ENCODE peak calls at places on chromosome 20, in four cellular contexts. One of them, this sample, is unnamed. For H3K9me2, the result is how much of the 10 kb centered on the place peaks cover.

GRCh38 chr20:51624157-51624731 is 81.7 kb upstream of the NFATC2 start:
- DNase-seq in OCI-LY7: peak
- DNase-seq in MM.1S: peak
- DNase-seq in SK-N-SH: peak
- DNase-seq in this sample: peak

GRCh38 chr20:56606174-56606945 is 22.7 kb upstream of the TFAP2C start:
- DNase-seq in SK-N-SH: no peak
- DNase-seq in OCI-LY7: no peak
- DNase-seq in MM.1S: no peak
- DNase-seq in this sample: no peak

GRCh38 chr20:34215711-34216381 is 25.4 kb upstream of the ASIP start:
- DNase-seq in MM.1S: peak
- DNase-seq in SK-N-SH: peak
- DNase-seq in OCI-LY7: no peak
- DNase-seq in this sample: peak

GRCh38 chr20:14845199-14846160 is 508.1 kb upstream of the FLRT3 start:
- DNase-seq in OCI-LY7: no peak
- DNase-seq in SK-N-SH: no peak
- DNase-seq in MM.1S: no peak
- DNase-seq in this sample: no peak

GRCh38 chr20:17961600-17961965 is 7.0 kb downstream of the SNX5 start:
- DNase-seq in SK-N-SH: no peak
- DNase-seq in MM.1S: no peak
- DNase-seq in OCI-LY7: no peak
- DNase-seq in this sample: no peak

GRCh38 chr20:23116301-23117089 is 30.4 kb upstream of the CD93 start:
- DNase-seq in SK-N-SH: no peak
- DNase-seq in MM.1S: no peak
- DNase-seq in OCI-LY7: no peak
- DNase-seq in this sample: no peak

GRCh38 chr20:58407201-58407873 is 18.3 kb downstream of the VAPB start:
- DNase-seq in MM.1S: no peak
- DNase-seq in OCI-LY7: no peak
- DNase-seq in SK-N-SH: no peak
- DNase-seq in this sample: no peak

GRCh38 chr20:61186771-61187170 is 65.3 kb upstream of the CDH4 start:
- DNase-seq in OCI-LY7: no peak
- DNase-seq in SK-N-SH: no peak
- DNase-seq in MM.1S: no peak
- DNase-seq in this sample: no peak

GRCh38 chr20:9515211-9515580 is 806 bp downstream of the LAMP5 start:
- DNase-seq in SK-N-SH: peak
- DNase-seq in OCI-LY7: no peak
- DNase-seq in MM.1S: peak
- DNase-seq in this sample: no peak

GRCh38 chr20:17083738-17084137 is 143.1 kb upstream of the PCSK2 start:
- DNase-seq in SK-N-SH: no peak
- DNase-seq in OCI-LY7: no peak
- DNase-seq in MM.1S: peak
- DNase-seq in this sample: peak

GRCh38 chr20:44117296-44118184 is 69.4 kb downstream of the JPH2 start:
- DNase-seq in SK-N-SH: no peak
- DNase-seq in MM.1S: no peak
- DNase-seq in OCI-LY7: no peak
- DNase-seq in this sample: no peak

GRCh38 chr20:3753098-3753497 is 14.5 kb downstream of the ADISSP start:
- DNase-seq in SK-N-SH: peak
- DNase-seq in OCI-LY7: peak
- DNase-seq in MM.1S: no peak
- DNase-seq in this sample: peak

GRCh38 chr20:10877345-10877744 is 203.5 kb upstream of the JAG1 start:
- DNase-seq in MM.1S: no peak
- DNase-seq in SK-N-SH: no peak
- DNase-seq in OCI-LY7: no peak
- DNase-seq in this sample: no peak

GRCh38 chr20:49408705-49409104 is 73.8 kb downstream of the KCNB1 start:
- DNase-seq in SK-N-SH: no peak
- DNase-seq in OCI-LY7: no peak
- DNase-seq in MM.1S: no peak
- DNase-seq in this sample: no peak

GRCh38 chr20:17202668-17203067 is 24.2 kb upstream of the PCSK2 start:
- DNase-seq in SK-N-SH: no peak
- DNase-seq in MM.1S: no peak
- DNase-seq in OCI-LY7: no peak
- DNase-seq in this sample: peak

GRCh38 chr20:5172167-5172586 is 45.4 kb downstream of the CDS2 start:
- DNase-seq in OCI-LY7: no peak
- DNase-seq in MM.1S: no peak
- DNase-seq in SK-N-SH: no peak
- DNase-seq in this sample: no peak

GRCh38 chr20:17499041-17499440 is 32.1 kb downstream of the BFSP1 start:
- DNase-seq in OCI-LY7: no peak
- DNase-seq in MM.1S: no peak
- DNase-seq in SK-N-SH: no peak
- DNase-seq in this sample: no peak

GRCh38 chr20:23412026-23412425 is 9.3 kb downstream of the NAPB start:
- DNase-seq in SK-N-SH: no peak
- DNase-seq in MM.1S: no peak
- DNase-seq in OCI-LY7: no peak
- DNase-seq in this sample: no peak

GRCh38 chr20:32823078-32823477 is 3.3 kb downstream of the MAPRE1 start:
- DNase-seq in OCI-LY7: no peak
- DNase-seq in SK-N-SH: no peak
- DNase-seq in MM.1S: no peak
- DNase-seq in this sample: no peak

GRCh38 chr20:57835462-57836455 is 125.9 kb upstream of the PMEPA1 start:
- DNase-seq in OCI-LY7: no peak
- DNase-seq in MM.1S: no peak
- DNase-seq in SK-N-SH: no peak
- DNase-seq in this sample: peak

GRCh38 chr20:4844766-4845465 is 123.2 kb downstream of the PRND start:
- DNase-seq in MM.1S: no peak
- DNase-seq in SK-N-SH: no peak
- DNase-seq in OCI-LY7: no peak
- DNase-seq in this sample: no peak

GRCh38 chr20:51861726-51862466 is 59.6 kb upstream of the SALL4 start:
- DNase-seq in OCI-LY7: no peak
- DNase-seq in SK-N-SH: no peak
- DNase-seq in MM.1S: no peak
- DNase-seq in this sample: peak

GRCh38 chr20:1631309-1632227 is 11.8 kb upstream of the SIRPB1 start:
- DNase-seq in MM.1S: no peak
- DNase-seq in OCI-LY7: no peak
- DNase-seq in SK-N-SH: no peak
- DNase-seq in this sample: peak

GRCh38 chr20:1628621-1629020 is 8.8 kb upstream of the SIRPB1 start:
- DNase-seq in SK-N-SH: no peak
- DNase-seq in MM.1S: no peak
- DNase-seq in OCI-LY7: no peak
- DNase-seq in this sample: no peak

GRCh38 chr20:1629321-1629720 is 9.5 kb upstream of the SIRPB1 start:
- DNase-seq in SK-N-SH: no peak
- DNase-seq in MM.1S: no peak
- DNase-seq in OCI-LY7: no peak
- DNase-seq in this sample: no peak

GRCh38 chr20:1632228-1632577 is 12.4 kb upstream of the SIRPB1 start:
- DNase-seq in MM.1S: no peak
- DNase-seq in SK-N-SH: no peak
- DNase-seq in OCI-LY7: no peak
- DNase-seq in this sample: no peak

GRCh38 chr20:1630186-1630585 is 10.4 kb upstream of the SIRPB1 start:
- DNase-seq in MM.1S: no peak
- DNase-seq in OCI-LY7: no peak
- DNase-seq in SK-N-SH: no peak
- DNase-seq in this sample: no peak
- H3K9me2 ChIP-seq in MM.1S: under half
- H3K9me2 ChIP-seq in OCI-LY7: under half
- H3K9me2 ChIP-seq in SK-N-SH: under half
- H3K9me2 ChIP-seq in this sample: under half

GRCh38 chr20:63214514-63214913 is 1.4 kb downstream of the YTHDF1 start:
- DNase-seq in OCI-LY7: no peak
- DNase-seq in SK-N-SH: no peak
- DNase-seq in MM.1S: no peak
- DNase-seq in this sample: no peak

GRCh38 chr20:63216041-63216848 is at the start of gene YTHDF1:
- DNase-seq in SK-N-SH: peak
- DNase-seq in OCI-LY7: peak
- DNase-seq in MM.1S: peak
- DNase-seq in this sample: peak

GRCh38 chr20:63216849-63217471 is 1.0 kb upstream of the YTHDF1 start:
- DNase-seq in OCI-LY7: no peak
- DNase-seq in SK-N-SH: no peak
- DNase-seq in MM.1S: no peak
- DNase-seq in this sample: peak

GRCh38 chr20:63217706-63218105 is 1.8 kb upstream of the YTHDF1 start:
- DNase-seq in MM.1S: no peak
- DNase-seq in SK-N-SH: no peak
- DNase-seq in OCI-LY7: no peak
- DNase-seq in this sample: no peak

DNA sequence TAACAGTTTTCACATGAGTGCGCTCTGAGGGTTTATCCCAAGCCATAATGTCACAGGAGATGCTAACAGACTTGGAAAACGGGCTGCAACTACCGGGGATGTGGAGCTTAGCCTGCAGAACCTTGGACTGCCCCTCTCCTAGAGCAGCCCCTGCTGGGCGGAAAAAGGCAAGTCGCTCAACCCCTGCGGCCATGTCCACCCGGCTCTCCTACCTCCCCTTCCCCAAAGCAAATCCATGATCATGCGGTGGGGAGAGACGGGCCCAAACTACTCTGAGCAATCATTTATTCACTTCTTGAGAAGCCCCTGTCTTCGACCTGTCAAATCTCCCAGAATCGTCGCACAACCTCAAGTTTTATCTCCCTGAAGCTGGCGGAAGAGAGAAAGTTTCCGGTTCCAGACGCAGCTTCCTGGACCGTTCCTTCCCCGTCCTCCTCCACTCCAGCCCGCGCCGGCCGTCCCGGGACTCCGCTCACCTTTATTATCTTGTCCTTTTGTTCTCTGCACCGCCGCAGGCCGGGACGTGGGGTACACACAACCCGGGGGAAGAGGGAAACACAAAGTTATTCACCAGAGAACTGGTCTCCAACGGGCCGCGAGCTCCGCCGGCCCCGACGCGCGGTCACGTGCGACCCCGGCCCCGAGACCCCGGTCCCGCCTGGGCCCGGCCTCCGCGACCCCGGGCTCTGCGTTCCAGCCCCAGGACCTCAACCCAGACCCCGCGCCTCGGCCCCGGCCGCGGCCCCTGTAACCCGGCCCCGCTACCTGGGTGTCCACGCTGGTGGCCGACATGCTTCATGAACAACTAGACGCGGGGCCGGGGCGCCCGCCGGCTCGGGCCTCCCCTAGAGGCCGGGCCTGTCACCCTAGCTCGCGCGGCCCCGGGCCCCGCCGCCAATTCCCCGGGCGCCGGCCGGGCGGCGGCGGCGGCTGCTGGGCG is 560 bp downstream of the YTHDF1 start:
- DNase-seq in OCI-LY7: peak
- DNase-seq in SK-N-SH: peak
- DNase-seq in MM.1S: peak
- DNase-seq in this sample: peak
- TF ChIP-seq EZH2phosphoT487 in OCI-LY7: no peak
- TF ChIP-seq EZH2phosphoT487 in SK-N-SH: no peak
- TF ChIP-seq EZH2phosphoT487 in MM.1S: no peak
- TF ChIP-seq EZH2phosphoT487 in this sample: no peak

DNA sequence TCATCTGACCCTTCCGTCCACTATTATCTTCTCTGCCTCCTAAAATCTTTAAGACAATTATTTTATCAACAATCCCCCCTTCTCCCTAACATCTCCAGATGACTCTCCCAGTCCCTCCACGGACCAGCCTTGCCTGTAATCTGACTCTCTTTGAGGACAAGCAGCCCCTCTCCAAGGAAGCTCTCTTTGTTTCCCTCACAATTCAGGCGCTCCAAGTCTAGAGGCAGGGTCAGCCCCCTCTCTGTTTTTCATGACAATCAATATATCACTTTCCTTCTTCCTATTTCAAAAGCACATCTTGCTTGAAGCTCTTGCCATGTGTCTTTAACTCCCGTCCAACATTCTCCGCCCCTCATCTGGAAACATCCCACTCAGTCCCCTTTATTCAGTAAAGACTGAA is 393.3 kb upstream of the SULF2 start:
- DNase-seq in OCI-LY7: no peak
- DNase-seq in MM.1S: no peak
- DNase-seq in SK-N-SH: no peak
- DNase-seq in this sample: peak
- H3K9me2 ChIP-seq in OCI-LY7: under half
- H3K9me2 ChIP-seq in MM.1S: under half
- H3K9me2 ChIP-seq in SK-N-SH: under half
- H3K9me2 ChIP-seq in this sample: under half

GRCh38 chr20:62363920-62364851 is 2.9 kb downstream of the LAMA5 start:
- DNase-seq in MM.1S: no peak
- DNase-seq in SK-N-SH: no peak
- DNase-seq in OCI-LY7: no peak
- DNase-seq in this sample: peak
- TF ChIP-seq EZH2phosphoT487 in MM.1S: no peak
- TF ChIP-seq EZH2phosphoT487 in SK-N-SH: no peak
- TF ChIP-seq EZH2phosphoT487 in OCI-LY7: no peak
- TF ChIP-seq EZH2phosphoT487 in this sample: no peak

DNA sequence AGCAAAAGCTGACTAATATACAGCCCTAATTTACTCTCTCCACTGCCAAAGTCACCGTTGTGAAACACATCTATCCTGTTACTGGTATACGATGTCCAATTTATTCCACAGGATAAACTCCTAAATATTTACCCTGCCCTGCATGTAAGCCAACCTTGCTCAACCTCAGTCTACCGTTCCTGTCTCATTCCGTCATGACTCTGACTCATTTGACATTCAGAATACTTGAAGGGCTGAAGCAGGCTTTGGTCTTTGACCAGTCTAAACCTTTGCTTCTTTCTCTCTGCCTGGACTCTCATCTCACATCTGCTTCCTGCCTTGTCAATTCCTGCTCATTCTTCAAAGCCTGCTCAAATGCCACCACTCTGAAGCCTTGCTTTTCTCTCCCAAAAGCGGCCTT is 157.5 kb downstream of the SCP2D1 start:
- DNase-seq in SK-N-SH: no peak
- DNase-seq in MM.1S: no peak
- DNase-seq in OCI-LY7: no peak
- DNase-seq in this sample: no peak
- H3K9me2 ChIP-seq in SK-N-SH: under half
- H3K9me2 ChIP-seq in MM.1S: under half
- H3K9me2 ChIP-seq in OCI-LY7: under half
- H3K9me2 ChIP-seq in this sample: under half

GRCh38 chr20:45409531-45410272 is 1.6 kb downstream of the DBNDD2 start:
- DNase-seq in SK-N-SH: no peak
- DNase-seq in MM.1S: no peak
- DNase-seq in OCI-LY7: no peak
- DNase-seq in this sample: no peak

GRCh38 chr20:45407783-45408645 is at the start of gene DBNDD2:
- DNase-seq in SK-N-SH: peak
- DNase-seq in MM.1S: no peak
- DNase-seq in OCI-LY7: no peak
- DNase-seq in this sample: no peak

GRCh38 chr20:45407067-45407745 is 883 bp upstream of the DBNDD2 start:
- DNase-seq in SK-N-SH: peak
- DNase-seq in MM.1S: no peak
- DNase-seq in OCI-LY7: no peak
- DNase-seq in this sample: peak

GRCh38 chr20:45410887-45411286 is 2.8 kb downstream of the DBNDD2 start:
- DNase-seq in SK-N-SH: no peak
- DNase-seq in MM.1S: no peak
- DNase-seq in OCI-LY7: no peak
- DNase-seq in this sample: no peak

GRCh38 chr20:45408646-45409213 is 641 bp downstream of the DBNDD2 start:
- DNase-seq in OCI-LY7: peak
- DNase-seq in SK-N-SH: no peak
- DNase-seq in MM.1S: no peak
- DNase-seq in this sample: no peak
- TF ChIP-seq EZH2phosphoT487 in OCI-LY7: no peak
- TF ChIP-seq EZH2phosphoT487 in SK-N-SH: no peak
- TF ChIP-seq EZH2phosphoT487 in MM.1S: no peak
- TF ChIP-seq EZH2phosphoT487 in this sample: no peak

This sample was measured in GM23338.